ENCODE peak calls at places on chromosomes 5 and 9, in four cellular contexts. One of them, this sample, is unnamed.

GRCh38 chr5:105963856-105964255 is 1706.9 kb downstream of the EFNA5 start:
- DNase-seq in A549: no peak
- DNase-seq in H1: no peak
- DNase-seq in K562: no peak
- DNase-seq in this sample: no peak

GRCh38 chr9:32378496-32378895 is 5.9 kb upstream of the ACO1 start:
- DNase-seq in A549: peak; percentile 80
- DNase-seq in H1: no peak
- DNase-seq in K562: peak; percentile 29
- DNase-seq in this sample: peak; percentile 76

GRCh38 chr9:20512106-20512505 is 110.2 kb downstream of the MLLT3 start:
- DNase-seq in A549: peak; percentile 63
- DNase-seq in H1: no peak
- DNase-seq in K562: no peak
- DNase-seq in this sample: no peak

GRCh38 chr5:43555895-43556606 is 826 bp downstream of the PAIP1 start:
- DNase-seq in A549: peak; percentile 62
- DNase-seq in H1: peak; percentile 82
- DNase-seq in K562: peak; percentile 72
- DNase-seq in this sample: peak; percentile 29

GRCh38 chr5:157915638-157916037 is 56.7 kb upstream of the CLINT1 start:
- DNase-seq in A549: peak; percentile 31
- DNase-seq in H1: no peak
- DNase-seq in K562: no peak
- DNase-seq in this sample: peak; percentile 17

GRCh38 chr9:19379697-19380046 is 364 bp downstream of the RPS6 start:
- DNase-seq in A549: no peak
- DNase-seq in H1: no peak
- DNase-seq in K562: peak; percentile 43
- DNase-seq in this sample: no peak

GRCh38 chr5:50666261-50667078 is at the start of gene PARP8:
- DNase-seq in A549: no peak
- DNase-seq in H1: peak; percentile 78
- DNase-seq in K562: no peak
- DNase-seq in this sample: no peak

GRCh38 chr5:34022131-34022705 is 14.4 kb upstream of the AMACR start:
- DNase-seq in A549: no peak
- DNase-seq in H1: no peak
- DNase-seq in K562: no peak
- DNase-seq in this sample: no peak

GRCh38 chr5:139705655-139706587 is 57.8 kb downstream of the CXXC5 start:
- DNase-seq in A549: no peak
- DNase-seq in H1: no peak
- DNase-seq in K562: no peak
- DNase-seq in this sample: no peak

GRCh38 chr9:16526380-16526779 is 344.1 kb downstream of the BNC2 start:
- DNase-seq in A549: peak; percentile 19
- DNase-seq in H1: no peak
- DNase-seq in K562: no peak
- DNase-seq in this sample: no peak

GRCh38 chr9:137388589-137389427 is 34.2 kb downstream of the EXD3 start:
- DNase-seq in A549: no peak
- DNase-seq in H1: no peak
- DNase-seq in K562: peak; percentile 63
- DNase-seq in this sample: no peak

GRCh38 chr9:120625222-120625621 is 45.3 kb upstream of the CDK5RAP2 start:
- DNase-seq in A549: no peak
- DNase-seq in H1: no peak
- DNase-seq in K562: no peak
- DNase-seq in this sample: no peak

GRCh38 chr5:151517122-151517920 is 69.9 kb downstream of the SLC36A1 start:
- DNase-seq in A549: no peak
- DNase-seq in H1: no peak
- DNase-seq in K562: no peak
- DNase-seq in this sample: no peak

GRCh38 chr5:151523335-151523734 is 67.8 kb downstream of the FAT2 start:
- DNase-seq in A549: peak; percentile 63
- DNase-seq in H1: peak; percentile 69
- DNase-seq in K562: peak; percentile 60
- DNase-seq in this sample: peak; percentile 60

DNA sequence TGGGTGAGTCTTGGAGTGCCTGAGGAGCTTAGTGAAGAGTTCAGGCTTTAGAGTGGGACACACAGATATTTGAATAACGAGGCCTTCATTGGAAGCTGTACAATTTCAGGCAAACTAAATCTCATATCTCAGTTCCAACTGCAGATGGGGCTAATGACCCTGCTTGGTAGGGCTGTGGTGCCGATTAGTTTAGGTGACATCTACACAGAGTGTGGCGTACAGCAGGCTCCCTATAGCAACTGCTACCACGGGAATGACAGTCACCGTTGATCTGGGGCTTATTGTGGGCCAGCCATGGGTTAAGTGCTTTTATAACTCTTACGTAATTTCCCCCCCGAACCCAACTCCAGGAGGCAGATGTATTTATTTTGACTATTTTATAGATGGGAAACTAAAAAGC is 70.8 kb downstream of the FAT2 start:
- DNase-seq in A549: peak; percentile 5
- DNase-seq in H1: no peak
- DNase-seq in K562: no peak
- DNase-seq in this sample: peak; percentile 9
- TF ChIP-seq PHF8 in A549: no peak
- TF ChIP-seq PHF8 in H1: no peak
- TF ChIP-seq PHF8 in K562: no peak
- TF ChIP-seq PHF8 in this sample: no peak

GRCh38 chr5:136089804-136090203 is 42.8 kb upstream of the SMAD5 start:
- DNase-seq in A549: no peak
- DNase-seq in H1: no peak
- DNase-seq in K562: no peak
- DNase-seq in this sample: no peak
- TF ChIP-seq PHF8 in A549: no peak
- TF ChIP-seq PHF8 in H1: no peak
- TF ChIP-seq PHF8 in K562: no peak
- TF ChIP-seq PHF8 in this sample: no peak

GRCh38 chr5:80934751-80935150 is 25.4 kb upstream of the RASGRF2 start:
- DNase-seq in A549: no peak
- DNase-seq in H1: no peak
- DNase-seq in K562: no peak
- DNase-seq in this sample: peak; percentile 57

GRCh38 chr5:80935811-80936385 is 24.3 kb upstream of the RASGRF2 start:
- DNase-seq in A549: no peak
- DNase-seq in H1: no peak
- DNase-seq in K562: no peak
- DNase-seq in this sample: peak; percentile 16

GRCh38 chr5:80933061-80933460 is 27.1 kb upstream of the RASGRF2 start:
- DNase-seq in A549: no peak
- DNase-seq in H1: no peak
- DNase-seq in K562: no peak
- DNase-seq in this sample: no peak

GRCh38 chr5:80941496-80941895 is 18.7 kb upstream of the RASGRF2 start:
- DNase-seq in A549: no peak
- DNase-seq in H1: no peak
- DNase-seq in K562: no peak
- DNase-seq in this sample: no peak

DNA sequence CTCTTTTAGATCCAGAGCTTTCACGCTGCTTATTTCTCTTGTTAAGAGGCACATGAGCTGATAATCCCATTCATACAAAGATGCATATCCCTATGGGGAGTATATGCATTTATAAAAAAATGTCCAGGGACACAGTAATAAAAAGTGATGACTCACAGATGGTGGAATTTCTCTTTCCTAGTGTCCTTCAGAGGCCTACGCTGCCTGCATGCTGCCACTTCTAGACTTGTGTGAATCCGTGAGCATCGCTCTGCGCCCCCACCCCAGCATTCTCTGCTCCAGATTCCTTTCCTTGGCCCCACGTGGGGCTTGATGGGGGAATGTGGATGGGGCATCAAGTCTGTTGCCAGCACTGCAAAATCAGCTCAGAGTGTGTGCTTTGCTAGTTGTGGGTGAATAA is 22.6 kb upstream of the RASGRF2 start:
- DNase-seq in A549: peak; percentile 17
- DNase-seq in H1: no peak
- DNase-seq in K562: no peak
- DNase-seq in this sample: no peak
- TF ChIP-seq PHF8 in A549: no peak
- TF ChIP-seq PHF8 in H1: no peak
- TF ChIP-seq PHF8 in K562: no peak
- TF ChIP-seq PHF8 in this sample: no peak

GRCh38 chr5:40043916-40044315 is 619.1 kb upstream of the DAB2 start:
- DNase-seq in A549: no peak
- DNase-seq in H1: no peak
- DNase-seq in K562: no peak
- DNase-seq in this sample: no peak

GRCh38 chr5:40037703-40038102 is 612.9 kb upstream of the DAB2 start:
- DNase-seq in A549: no peak
- DNase-seq in H1: no peak
- DNase-seq in K562: no peak
- DNase-seq in this sample: no peak

GRCh38 chr5:40045429-40045828 is 620.6 kb upstream of the DAB2 start:
- DNase-seq in A549: no peak
- DNase-seq in H1: no peak
- DNase-seq in K562: no peak
- DNase-seq in this sample: no peak

GRCh38 chr5:40046792-40047191 is 622.0 kb upstream of the DAB2 start:
- DNase-seq in A549: no peak
- DNase-seq in H1: no peak
- DNase-seq in K562: no peak
- DNase-seq in this sample: no peak

GRCh38 chr5:40041452-40041851 is 616.7 kb upstream of the DAB2 start:
- DNase-seq in A549: no peak
- DNase-seq in H1: no peak
- DNase-seq in K562: no peak
- DNase-seq in this sample: no peak
- TF ChIP-seq PHF8 in A549: no peak
- TF ChIP-seq PHF8 in H1: no peak
- TF ChIP-seq PHF8 in K562: no peak
- TF ChIP-seq PHF8 in this sample: no peak

DNA sequence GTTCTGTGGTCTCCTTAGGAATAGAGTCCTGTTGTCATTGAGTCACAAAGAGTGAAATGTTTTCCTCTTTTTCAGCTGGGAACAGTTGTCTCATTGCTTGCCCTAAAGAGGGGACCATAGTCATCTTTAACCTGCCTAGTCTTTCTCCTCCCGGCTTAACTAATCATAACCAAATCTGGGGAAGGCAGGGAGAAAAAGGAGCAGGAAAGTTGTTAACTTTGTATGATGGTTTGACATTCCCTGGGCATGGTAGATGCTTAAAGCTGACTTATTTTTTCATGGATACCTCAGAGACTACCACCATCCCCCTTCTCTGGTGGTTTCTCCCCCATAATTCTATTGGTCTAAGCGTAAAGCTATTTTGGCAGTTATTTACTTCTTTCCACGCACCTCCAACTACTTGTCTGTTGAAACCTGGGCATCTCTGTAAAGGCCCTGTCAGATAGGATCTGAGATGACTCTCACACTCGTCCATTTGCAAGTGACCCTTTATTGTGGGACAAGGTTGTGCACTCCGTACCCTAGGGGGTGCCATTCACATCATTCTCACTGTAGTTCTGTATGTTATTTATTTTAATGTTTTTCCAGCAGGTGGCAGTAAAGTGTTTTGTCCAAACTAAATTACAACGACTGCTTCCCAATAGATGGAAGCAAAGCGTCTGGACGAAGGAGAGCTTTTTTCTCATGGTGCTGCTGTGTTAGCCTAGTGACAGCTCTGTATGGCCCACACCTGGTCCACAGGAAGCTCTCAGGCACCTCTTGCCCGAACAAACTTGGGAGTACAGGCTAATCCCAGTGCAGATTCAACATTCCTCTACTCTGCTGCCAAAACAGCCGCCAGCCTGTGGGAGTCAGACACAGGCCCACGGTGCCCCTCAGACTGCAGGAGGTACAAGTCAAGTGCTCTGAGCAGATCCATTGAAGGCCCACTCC is 3.0 kb upstream of the FAM13B start:
- DNase-seq in A549: peak; percentile 93
- DNase-seq in H1: peak; percentile 57
- DNase-seq in K562: peak; percentile 67
- DNase-seq in this sample: peak; percentile 91
- TF ChIP-seq PHF8 in A549: no peak
- TF ChIP-seq PHF8 in H1: no peak
- TF ChIP-seq PHF8 in K562: no peak
- TF ChIP-seq PHF8 in this sample: no peak